ENCODE peak calls at places on chromosome 7, in six cellular contexts. Y is choroid plexus epithelial cell; G is activated naive CD8-positive, alpha-beta T cell treated with anti-CD3 and anti-CD28 coated beads, Interleukin-2, amount 50 U/mL, for 24 hours; K is NCI-H2081; I is coronary artery; X is lower lobe of right lung. Q is an unnamed sample.

GRCh38 chr7:120732256-120732655 is 125.7 kb downstream of the TSPAN12 start:
- DNase-seq in Y (peak), G (no peak), K (no peak), I (no peak), X (no peak), Q (no peak)

GRCh38 chr7:18978108-18978495 is 139.3 kb downstream of the TWIST1 start:
- DNase-seq in Y (peak), G (no peak), K (no peak), I (no peak), X (no peak), Q (peak)

GRCh38 chr7:48667434-48667833 is 256.9 kb upstream of the CDC14C start:
- DNase-seq in Y (no peak), G (no peak), K (no peak), I (no peak), X (no peak), Q (no peak)

GRCh38 chr7:139720705-139721231 is 57.0 kb downstream of the HIPK2 start:
- DNase-seq in Y (peak), G (no peak), K (no peak), I (peak), X (no peak), Q (peak)

GRCh38 chr7:12719141-12719919 is 31.9 kb downstream of the ARL4A start:
- DNase-seq in Y (peak), G (no peak), K (no peak), I (no peak), X (no peak), Q (peak)

GRCh38 chr7:1694981-1695511 is 25.0 kb downstream of the ELFN1 start:
- DNase-seq in Y (no peak), G (no peak), K (no peak), I (peak), X (peak), Q (no peak)

GRCh38 chr7:44379366-44380178 is 54.2 kb upstream of the CAMK2B start:
- DNase-seq in Y (peak), G (no peak), K (no peak), I (peak), X (no peak), Q (peak)

GRCh38 chr7:27608776-27609495 is 53.7 kb downstream of the HIBADH start:
- DNase-seq in Y (peak), G (no peak), K (no peak), I (no peak), X (no peak), Q (peak)

GRCh38 chr7:159046300-159046699 is 98.4 kb downstream of the VIPR2 start:
- DNase-seq in Y (no peak), G (no peak), K (no peak), I (no peak), X (no peak), Q (no peak)

GRCh38 chr7:115387168-115387567 is 465.3 kb downstream of the MDFIC start:
- DNase-seq in Y (no peak), G (no peak), K (peak), I (no peak), X (no peak), Q (no peak)

GRCh38 chr7:22430457-22430856 is 69.5 kb downstream of the STEAP1B start:
- DNase-seq in Y (peak), G (no peak), K (no peak), I (no peak), X (no peak), Q (no peak)

GRCh38 chr7:55192718-55193117 is 172.4 kb upstream of the LANCL2 start:
- DNase-seq in Y (peak), G (no peak), K (no peak), I (no peak), X (no peak), Q (peak)

GRCh38 chr7:150948791-150949251 is 29.3 kb downstream of the KCNH2 start:
- DNase-seq in Y (no peak), G (no peak), K (no peak), I (no peak), X (peak), Q (no peak)

Q was measured in cardiac fibroblast.